ENCODE peak calls at places on chromosomes 4 and X, in eight cellular contexts. One of them, this sample, is unnamed.

GRCh38 chr4:120841580-120841979 is 80.9 kb downstream of the PRDM5 start:
- DNase-seq in NCI-H1105: no peak
- DNase-seq in epithelial cell of esophagus: no peak
- DNase-seq in A172: no peak
- DNase-seq in ELR: no peak
- DNase-seq in effector CD8-positive, alpha-beta T cell: no peak
- DNase-seq in dorsolateral prefrontal cortex: no peak
- DNase-seq in GDM1: no peak
- DNase-seq in this sample: no peak

GRCh38 chr4:52292245-52292644 is 241.1 kb downstream of the SPATA18 start:
- DNase-seq in effector CD8-positive, alpha-beta T cell: no peak
- DNase-seq in NCI-H1105: no peak
- DNase-seq in ELR: no peak
- DNase-seq in epithelial cell of esophagus: no peak
- DNase-seq in GDM1: no peak
- DNase-seq in dorsolateral prefrontal cortex: no peak
- DNase-seq in A172: no peak
- DNase-seq in this sample: no peak

GRCh38 chr4:31657859-31658258 is 937.7 kb downstream of the PCDH7 start:
- DNase-seq in epithelial cell of esophagus: peak; percentile 82
- DNase-seq in dorsolateral prefrontal cortex: no peak
- DNase-seq in effector CD8-positive, alpha-beta T cell: no peak
- DNase-seq in A172: peak; percentile 26
- DNase-seq in ELR: peak; percentile 68
- DNase-seq in NCI-H1105: no peak
- DNase-seq in GDM1: no peak
- DNase-seq in this sample: no peak

GRCh38 chr4:66688674-66689073 is 856.6 kb downstream of the CENPC start:
- DNase-seq in GDM1: no peak
- DNase-seq in dorsolateral prefrontal cortex: no peak
- DNase-seq in ELR: peak; percentile 57
- DNase-seq in NCI-H1105: peak; percentile 18
- DNase-seq in epithelial cell of esophagus: peak; percentile 49
- DNase-seq in effector CD8-positive, alpha-beta T cell: no peak
- DNase-seq in A172: peak; percentile 4
- DNase-seq in this sample: no peak

GRCh38 chr4:21742326-21742725 is 206.2 kb downstream of the KCNIP4 start:
- DNase-seq in NCI-H1105: no peak
- DNase-seq in GDM1: no peak
- DNase-seq in ELR: peak; percentile 3
- DNase-seq in epithelial cell of esophagus: no peak
- DNase-seq in A172: no peak
- DNase-seq in dorsolateral prefrontal cortex: no peak
- DNase-seq in effector CD8-positive, alpha-beta T cell: no peak
- DNase-seq in this sample: no peak

GRCh38 chr4:147054241-147054902 is 108.7 kb upstream of the TTC29 start:
- DNase-seq in effector CD8-positive, alpha-beta T cell: no peak
- DNase-seq in A172: no peak
- DNase-seq in ELR: no peak
- DNase-seq in NCI-H1105: no peak
- DNase-seq in dorsolateral prefrontal cortex: no peak
- DNase-seq in GDM1: no peak
- DNase-seq in epithelial cell of esophagus: no peak
- DNase-seq in this sample: no peak

GRCh38 chrX:66038115-66038514 is 1.8 kb downstream of the VSIG4 start:
- DNase-seq in effector CD8-positive, alpha-beta T cell: no peak
- DNase-seq in dorsolateral prefrontal cortex: no peak
- DNase-seq in A172: no peak
- DNase-seq in GDM1: no peak
- DNase-seq in ELR: no peak
- DNase-seq in NCI-H1105: no peak
- DNase-seq in epithelial cell of esophagus: no peak
- DNase-seq in this sample: no peak

GRCh38 chr4:984336-985054 is 2.3 kb upstream of the IDUA start:
- DNase-seq in epithelial cell of esophagus: no peak
- DNase-seq in GDM1: no peak
- DNase-seq in A172: no peak
- DNase-seq in NCI-H1105: no peak
- DNase-seq in effector CD8-positive, alpha-beta T cell: no peak
- DNase-seq in dorsolateral prefrontal cortex: no peak
- DNase-seq in ELR: no peak
- DNase-seq in this sample: no peak

GRCh38 chr4:101956068-101956805 is 165.7 kb downstream of the BANK1 start:
- DNase-seq in epithelial cell of esophagus: no peak
- DNase-seq in A172: no peak
- DNase-seq in effector CD8-positive, alpha-beta T cell: no peak
- DNase-seq in GDM1: no peak
- DNase-seq in dorsolateral prefrontal cortex: no peak
- DNase-seq in NCI-H1105: no peak
- DNase-seq in ELR: no peak
- DNase-seq in this sample: no peak

GRCh38 chr4:82104578-82104977 is 269.2 kb downstream of the HNRNPD start:
- DNase-seq in dorsolateral prefrontal cortex: no peak
- DNase-seq in effector CD8-positive, alpha-beta T cell: no peak
- DNase-seq in A172: no peak
- DNase-seq in NCI-H1105: no peak
- DNase-seq in epithelial cell of esophagus: no peak
- DNase-seq in GDM1: no peak
- DNase-seq in ELR: no peak
- DNase-seq in this sample: no peak

GRCh38 chr4:104394409-104394813 is 100.3 kb downstream of the CXXC4 start:
- DNase-seq in dorsolateral prefrontal cortex: peak; percentile 68
- DNase-seq in NCI-H1105: no peak
- DNase-seq in ELR: no peak
- DNase-seq in A172: peak; percentile 2
- DNase-seq in GDM1: no peak
- DNase-seq in epithelial cell of esophagus: no peak
- DNase-seq in effector CD8-positive, alpha-beta T cell: no peak
- DNase-seq in this sample: no peak

GRCh38 chrX:38220024-38220935 is at the start of gene SRPX:
- DNase-seq in effector CD8-positive, alpha-beta T cell: no peak
- DNase-seq in A172: peak; percentile 65
- DNase-seq in ELR: peak; percentile 80
- DNase-seq in GDM1: no peak
- DNase-seq in dorsolateral prefrontal cortex: no peak
- DNase-seq in epithelial cell of esophagus: peak; percentile 38
- DNase-seq in NCI-H1105: peak; percentile 14
- DNase-seq in this sample: no peak

GRCh38 chr4:54542540-54543041 is 115.2 kb upstream of the KIT start:
- DNase-seq in GDM1: no peak
- DNase-seq in A172: no peak
- DNase-seq in ELR: no peak
- DNase-seq in NCI-H1105: no peak
- DNase-seq in effector CD8-positive, alpha-beta T cell: no peak
- DNase-seq in epithelial cell of esophagus: no peak
- DNase-seq in dorsolateral prefrontal cortex: no peak
- DNase-seq in this sample: no peak

GRCh38 chr4:38842998-38843397 is 13.6 kb downstream of the TLR6 start:
- DNase-seq in dorsolateral prefrontal cortex: no peak
- DNase-seq in ELR: no peak
- DNase-seq in epithelial cell of esophagus: no peak
- DNase-seq in NCI-H1105: peak; percentile 6
- DNase-seq in A172: no peak
- DNase-seq in GDM1: no peak
- DNase-seq in effector CD8-positive, alpha-beta T cell: no peak
- DNase-seq in this sample: no peak